ENCODE peak calls at places on chromosomes 5 and 9, in ten cellular contexts. One of them, this sample, is unnamed.

GRCh38 chr5:83306572-83307241 is 164.8 kb upstream of the VCAN start:
- DNase-seq in fibroblast of villous mesenchyme: peak
- DNase-seq in T1000: peak
- DNase-seq in activated CD8-positive, alpha-beta memory T cell treated with anti-CD3 and anti-CD28 coated beads, Interleukin-2, amount 10 ng/mL, durations not matched to agents 7 days and 5 days: peak
- DNase-seq in uterus: no peak
- DNase-seq in stimulated activated CD8-positive, alpha-beta memory T cell treated with anti-CD3 and anti-CD28 coated beads, Interleukin-7, amount 100 ng/mL, for 1 hour: no peak
- DNase-seq in activated T-cell treated with anti-CD3 and anti-CD28 coated beads for 1 hour: no peak
- DNase-seq in omental fat pad: no peak
- DNase-seq in left cardiac atrium: peak
- DNase-seq in fibroblast of mammary gland: peak
- DNase-seq in this sample: no peak

GRCh38 chr9:133238272-133238850 is 29.3 kb upstream of the OBP2B start:
- DNase-seq in fibroblast of villous mesenchyme: peak
- DNase-seq in T1000: no peak
- DNase-seq in activated CD8-positive, alpha-beta memory T cell treated with anti-CD3 and anti-CD28 coated beads, Interleukin-2, amount 10 ng/mL, durations not matched to agents 7 days and 5 days: peak
- DNase-seq in uterus: peak
- DNase-seq in stimulated activated CD8-positive, alpha-beta memory T cell treated with anti-CD3 and anti-CD28 coated beads, Interleukin-7, amount 100 ng/mL, for 1 hour: no peak
- DNase-seq in activated T-cell treated with anti-CD3 and anti-CD28 coated beads for 1 hour: peak
- DNase-seq in omental fat pad: peak
- DNase-seq in left cardiac atrium: peak
- DNase-seq in fibroblast of mammary gland: peak
- DNase-seq in this sample: peak

GRCh38 chr5:16617272-16617973 is 626 bp upstream of the RETREG1 start:
- DNase-seq in fibroblast of villous mesenchyme: no peak
- DNase-seq in T1000: no peak
- DNase-seq in activated CD8-positive, alpha-beta memory T cell treated with anti-CD3 and anti-CD28 coated beads, Interleukin-2, amount 10 ng/mL, durations not matched to agents 7 days and 5 days: peak
- DNase-seq in uterus: no peak
- DNase-seq in stimulated activated CD8-positive, alpha-beta memory T cell treated with anti-CD3 and anti-CD28 coated beads, Interleukin-7, amount 100 ng/mL, for 1 hour: no peak
- DNase-seq in activated T-cell treated with anti-CD3 and anti-CD28 coated beads for 1 hour: peak
- DNase-seq in omental fat pad: no peak
- DNase-seq in left cardiac atrium: peak
- DNase-seq in fibroblast of mammary gland: no peak
- DNase-seq in this sample: no peak

GRCh38 chr9:101727621-101728524 is 10.6 kb downstream of the GRIN3A start:
- DNase-seq in fibroblast of villous mesenchyme: peak
- DNase-seq in T1000: no peak
- DNase-seq in activated CD8-positive, alpha-beta memory T cell treated with anti-CD3 and anti-CD28 coated beads, Interleukin-2, amount 10 ng/mL, durations not matched to agents 7 days and 5 days: no peak
- DNase-seq in uterus: no peak
- DNase-seq in stimulated activated CD8-positive, alpha-beta memory T cell treated with anti-CD3 and anti-CD28 coated beads, Interleukin-7, amount 100 ng/mL, for 1 hour: no peak
- DNase-seq in activated T-cell treated with anti-CD3 and anti-CD28 coated beads for 1 hour: no peak
- DNase-seq in omental fat pad: no peak
- DNase-seq in left cardiac atrium: no peak
- DNase-seq in fibroblast of mammary gland: peak
- DNase-seq in this sample: no peak

GRCh38 chr9:21121079-21121478 is 20.6 kb downstream of the IFNW1 start:
- DNase-seq in fibroblast of villous mesenchyme: no peak
- DNase-seq in T1000: no peak
- DNase-seq in activated CD8-positive, alpha-beta memory T cell treated with anti-CD3 and anti-CD28 coated beads, Interleukin-2, amount 10 ng/mL, durations not matched to agents 7 days and 5 days: no peak
- DNase-seq in uterus: no peak
- DNase-seq in stimulated activated CD8-positive, alpha-beta memory T cell treated with anti-CD3 and anti-CD28 coated beads, Interleukin-7, amount 100 ng/mL, for 1 hour: no peak
- DNase-seq in activated T-cell treated with anti-CD3 and anti-CD28 coated beads for 1 hour: no peak
- DNase-seq in omental fat pad: no peak
- DNase-seq in left cardiac atrium: no peak
- DNase-seq in fibroblast of mammary gland: no peak
- DNase-seq in this sample: no peak

GRCh38 chr5:149011084-149011483 is 51.8 kb downstream of the SH3TC2 start:
- DNase-seq in fibroblast of villous mesenchyme: no peak
- DNase-seq in T1000: peak
- DNase-seq in activated CD8-positive, alpha-beta memory T cell treated with anti-CD3 and anti-CD28 coated beads, Interleukin-2, amount 10 ng/mL, durations not matched to agents 7 days and 5 days: no peak
- DNase-seq in uterus: no peak
- DNase-seq in stimulated activated CD8-positive, alpha-beta memory T cell treated with anti-CD3 and anti-CD28 coated beads, Interleukin-7, amount 100 ng/mL, for 1 hour: no peak
- DNase-seq in activated T-cell treated with anti-CD3 and anti-CD28 coated beads for 1 hour: no peak
- DNase-seq in omental fat pad: no peak
- DNase-seq in left cardiac atrium: no peak
- DNase-seq in fibroblast of mammary gland: no peak
- DNase-seq in this sample: no peak

GRCh38 chr9:132864277-132864676 is 13.8 kb downstream of the AK8 start:
- DNase-seq in fibroblast of villous mesenchyme: no peak
- DNase-seq in T1000: no peak
- DNase-seq in activated CD8-positive, alpha-beta memory T cell treated with anti-CD3 and anti-CD28 coated beads, Interleukin-2, amount 10 ng/mL, durations not matched to agents 7 days and 5 days: no peak
- DNase-seq in uterus: no peak
- DNase-seq in stimulated activated CD8-positive, alpha-beta memory T cell treated with anti-CD3 and anti-CD28 coated beads, Interleukin-7, amount 100 ng/mL, for 1 hour: no peak
- DNase-seq in activated T-cell treated with anti-CD3 and anti-CD28 coated beads for 1 hour: no peak
- DNase-seq in omental fat pad: no peak
- DNase-seq in left cardiac atrium: no peak
- DNase-seq in fibroblast of mammary gland: no peak
- DNase-seq in this sample: no peak

GRCh38 chr9:93054758-93055704 is 3.5 kb upstream of the SUSD3 start:
- DNase-seq in fibroblast of villous mesenchyme: no peak
- DNase-seq in T1000: no peak
- DNase-seq in activated CD8-positive, alpha-beta memory T cell treated with anti-CD3 and anti-CD28 coated beads, Interleukin-2, amount 10 ng/mL, durations not matched to agents 7 days and 5 days: no peak
- DNase-seq in uterus: no peak
- DNase-seq in stimulated activated CD8-positive, alpha-beta memory T cell treated with anti-CD3 and anti-CD28 coated beads, Interleukin-7, amount 100 ng/mL, for 1 hour: no peak
- DNase-seq in activated T-cell treated with anti-CD3 and anti-CD28 coated beads for 1 hour: no peak
- DNase-seq in omental fat pad: no peak
- DNase-seq in left cardiac atrium: no peak
- DNase-seq in fibroblast of mammary gland: no peak
- DNase-seq in this sample: no peak

GRCh38 chr5:113232246-113232645 is 202.5 kb downstream of the TSSK1B start:
- DNase-seq in fibroblast of villous mesenchyme: no peak
- DNase-seq in T1000: no peak
- DNase-seq in activated CD8-positive, alpha-beta memory T cell treated with anti-CD3 and anti-CD28 coated beads, Interleukin-2, amount 10 ng/mL, durations not matched to agents 7 days and 5 days: no peak
- DNase-seq in uterus: no peak
- DNase-seq in stimulated activated CD8-positive, alpha-beta memory T cell treated with anti-CD3 and anti-CD28 coated beads, Interleukin-7, amount 100 ng/mL, for 1 hour: no peak
- DNase-seq in activated T-cell treated with anti-CD3 and anti-CD28 coated beads for 1 hour: no peak
- DNase-seq in omental fat pad: no peak
- DNase-seq in left cardiac atrium: no peak
- DNase-seq in fibroblast of mammary gland: peak
- DNase-seq in this sample: no peak

GRCh38 chr5:56167522-56167921 is 65.6 kb downstream of the ANKRD55 start:
- DNase-seq in fibroblast of villous mesenchyme: peak
- DNase-seq in T1000: no peak
- DNase-seq in activated CD8-positive, alpha-beta memory T cell treated with anti-CD3 and anti-CD28 coated beads, Interleukin-2, amount 10 ng/mL, durations not matched to agents 7 days and 5 days: no peak
- DNase-seq in uterus: no peak
- DNase-seq in stimulated activated CD8-positive, alpha-beta memory T cell treated with anti-CD3 and anti-CD28 coated beads, Interleukin-7, amount 100 ng/mL, for 1 hour: no peak
- DNase-seq in activated T-cell treated with anti-CD3 and anti-CD28 coated beads for 1 hour: no peak
- DNase-seq in omental fat pad: no peak
- DNase-seq in left cardiac atrium: no peak
- DNase-seq in fibroblast of mammary gland: peak
- DNase-seq in this sample: no peak

GRCh38 chr9:135515083-135515511 is 6.1 kb upstream of the LCN1 start:
- DNase-seq in fibroblast of villous mesenchyme: no peak
- DNase-seq in T1000: no peak
- DNase-seq in activated CD8-positive, alpha-beta memory T cell treated with anti-CD3 and anti-CD28 coated beads, Interleukin-2, amount 10 ng/mL, durations not matched to agents 7 days and 5 days: no peak
- DNase-seq in uterus: no peak
- DNase-seq in stimulated activated CD8-positive, alpha-beta memory T cell treated with anti-CD3 and anti-CD28 coated beads, Interleukin-7, amount 100 ng/mL, for 1 hour: no peak
- DNase-seq in activated T-cell treated with anti-CD3 and anti-CD28 coated beads for 1 hour: no peak
- DNase-seq in omental fat pad: no peak
- DNase-seq in left cardiac atrium: no peak
- DNase-seq in fibroblast of mammary gland: no peak
- DNase-seq in this sample: no peak

GRCh38 chr9:121837113-121838010 is 185.9 kb downstream of the DAB2IP start:
- DNase-seq in fibroblast of villous mesenchyme: peak
- DNase-seq in T1000: no peak
- DNase-seq in activated CD8-positive, alpha-beta memory T cell treated with anti-CD3 and anti-CD28 coated beads, Interleukin-2, amount 10 ng/mL, durations not matched to agents 7 days and 5 days: peak
- DNase-seq in uterus: peak
- DNase-seq in stimulated activated CD8-positive, alpha-beta memory T cell treated with anti-CD3 and anti-CD28 coated beads, Interleukin-7, amount 100 ng/mL, for 1 hour: no peak
- DNase-seq in activated T-cell treated with anti-CD3 and anti-CD28 coated beads for 1 hour: no peak
- DNase-seq in omental fat pad: no peak
- DNase-seq in left cardiac atrium: no peak
- DNase-seq in fibroblast of mammary gland: peak
- DNase-seq in this sample: peak

GRCh38 chr5:95448836-95449235 is 57.7 kb downstream of the FAM81B start:
- DNase-seq in fibroblast of villous mesenchyme: no peak
- DNase-seq in T1000: no peak
- DNase-seq in activated CD8-positive, alpha-beta memory T cell treated with anti-CD3 and anti-CD28 coated beads, Interleukin-2, amount 10 ng/mL, durations not matched to agents 7 days and 5 days: no peak
- DNase-seq in uterus: no peak
- DNase-seq in stimulated activated CD8-positive, alpha-beta memory T cell treated with anti-CD3 and anti-CD28 coated beads, Interleukin-7, amount 100 ng/mL, for 1 hour: no peak
- DNase-seq in activated T-cell treated with anti-CD3 and anti-CD28 coated beads for 1 hour: no peak
- DNase-seq in omental fat pad: no peak
- DNase-seq in left cardiac atrium: no peak
- DNase-seq in fibroblast of mammary gland: no peak
- DNase-seq in this sample: no peak

This sample was measured in ecto neural progenitor cell.